ENCODE peak calls at places on chromosomes 13 and 19, in ten cellular contexts. H, X, G, M, R, L, B, V, W and S are unnamed samples.

GRCh38 chr19:9847087-9847671 is 12.1 kb downstream of the PIN1 start:
- DNase-seq in H (no peak), X (peak; percentile 95), G (peak; percentile 41), M (peak; percentile 93), R (no peak), L (peak; percentile 58), B (no peak), V (no peak), W (peak; percentile 12), S (no peak)

GRCh38 chr13:110126391-110126961 is 180.5 kb downstream of the COL4A1 start:
- DNase-seq in H (no peak), X (peak; percentile 95), G (no peak), M (peak; percentile 90), R (no peak), L (peak; percentile 50), B (no peak), V (peak; percentile 84), W (no peak), S (peak; percentile 62)

GRCh38 chr13:112885782-112886268 is 83.2 kb upstream of the MCF2L start:
- DNase-seq in H (no peak), X (peak; percentile 87), G (no peak), M (peak; percentile 76), R (no peak), L (peak; percentile 76), B (no peak), V (peak; percentile 74), W (no peak), S (peak; percentile 95)

GRCh38 chr19:19627442-19627715 is 641 bp downstream of the LPAR2 start:
- DNase-seq in H (no peak), X (no peak), G (no peak), M (no peak), R (no peak), L (no peak), B (no peak), V (no peak), W (no peak), S (no peak)

GRCh38 chr19:58157045-58157728 is 6.6 kb upstream of the ZNF329 start:
- DNase-seq in H (no peak), X (no peak), G (no peak), M (no peak), R (no peak), L (no peak), B (no peak), V (no peak), W (no peak), S (no peak)

GRCh38 chr19:41307090-41307875 is 2.7 kb upstream of the CCDC97 start:
- DNase-seq in H (no peak), X (no peak), G (no peak), M (no peak), R (no peak), L (no peak), B (no peak), V (no peak), W (no peak), S (no peak)

GRCh38 chr13:63124863-63125262 is 1709.2 kb upstream of the PCDH20 start:
- DNase-seq in H (no peak), X (peak; percentile 74), G (no peak), M (no peak), R (no peak), L (no peak), B (no peak), V (no peak), W (no peak), S (no peak)

GRCh38 chr19:3783660-3784584 is 2.3 kb downstream of the MATK start:
- DNase-seq in H (no peak), X (no peak), G (no peak), M (no peak), R (no peak), L (no peak), B (no peak), V (no peak), W (no peak), S (peak; percentile 63)

GRCh38 chr13:37621811-37622361 is 23.3 kb upstream of the POSTN start:
- DNase-seq in H (no peak), X (peak; percentile 98), G (no peak), M (no peak), R (no peak), L (peak; percentile 33), B (no peak), V (no peak), W (no peak), S (no peak)

GRCh38 chr13:70994204-70994603 is 872.8 kb downstream of the DACH1 start:
- DNase-seq in H (no peak), X (no peak), G (no peak), M (no peak), R (no peak), L (no peak), B (no peak), V (no peak), W (no peak), S (no peak)

GRCh38 chr19:2129022-2129421 is 22.3 kb downstream of the AP3D1 start:
- DNase-seq in H (no peak), X (no peak), G (no peak), M (no peak), R (no peak), L (no peak), B (no peak), V (no peak), W (no peak), S (peak; percentile 71)

GRCh38 chr13:41931337-41931736 is 29.6 kb downstream of the VWA8 start:
- DNase-seq in H (no peak), X (peak; percentile 63), G (no peak), M (no peak), R (no peak), L (no peak), B (no peak), V (no peak), W (no peak), S (no peak)

GRCh38 chr19:29712744-29713516 is 2.1 kb downstream of the C19orf12 start:
- DNase-seq in H (no peak), X (no peak), G (no peak), M (no peak), R (no peak), L (no peak), B (no peak), V (no peak), W (no peak), S (peak; percentile 26)

GRCh38 chr19:29714953-29715694 is at the start of gene C19orf12:
- DNase-seq in H (peak; percentile 43), X (peak; percentile 41), G (no peak), M (no peak), R (peak; percentile 49), L (no peak), B (peak; percentile 35), V (peak; percentile 40), W (no peak), S (peak; percentile 91)

GRCh38 chr19:29717051-29717450 is 2.0 kb upstream of the C19orf12 start:
- DNase-seq in H (no peak), X (no peak), G (no peak), M (no peak), R (no peak), L (no peak), B (no peak), V (no peak), W (no peak), S (peak; percentile 43)

GRCh38 chr19:29715695-29716581 is 877 bp upstream of the C19orf12 start:
- DNase-seq in H (no peak), X (peak; percentile 18), G (no peak), M (no peak), R (no peak), L (no peak), B (no peak), V (no peak), W (no peak), S (peak; percentile 41)

GRCh38 chr19:29714371-29714952 is 599 bp downstream of the C19orf12 start:
- DNase-seq in H (peak; percentile 44), X (no peak), G (no peak), M (no peak), R (no peak), L (no peak), B (peak; percentile 44), V (no peak), W (no peak), S (no peak)
- H3K27ac ChIP-seq in H (peak overlapping the region; percentile 95), X (peak overlapping the region; percentile 82), G (peak overlapping the region; percentile 90), M (peak overlapping the region; percentile 86), R (peak overlapping the region; percentile 93), L (peak overlapping the region; percentile 89), B (peak overlapping the region; percentile 90), V (no peak overlapping the region), W (peak overlapping the region; percentile 84), S (peak overlapping the region; percentile 94)

DNA sequence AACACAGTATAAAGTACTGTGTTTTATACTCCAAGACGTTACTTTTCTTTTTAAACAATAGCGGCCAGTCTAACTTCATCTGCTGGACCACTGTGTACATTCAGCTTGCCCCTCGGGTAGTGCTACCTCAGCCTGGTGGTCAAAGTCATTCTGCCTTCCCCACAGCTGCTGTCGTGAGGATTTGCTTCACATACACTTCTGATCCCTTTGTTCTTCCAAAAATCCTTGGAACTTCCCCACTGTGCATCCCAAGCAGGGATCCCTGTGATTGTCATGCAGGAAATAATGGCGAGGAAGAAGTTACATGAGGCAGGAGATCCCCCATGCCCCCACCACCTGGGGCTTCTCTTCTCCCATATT is 234.9 kb upstream of the STARD13 start:
- DNase-seq in H (no peak), X (no peak), G (no peak), M (no peak), R (no peak), L (no peak), B (no peak), V (no peak), W (no peak), S (no peak)
- H3K27ac ChIP-seq in H (no peak overlapping the region), X (peak overlapping the region; percentile 55), G (peak overlapping the region; percentile 15), M (peak overlapping the region; percentile 73), R (no peak overlapping the region), L (peak overlapping the region; percentile 59), B (no peak overlapping the region), V (no peak overlapping the region), W (no peak overlapping the region), S (no peak overlapping the region)

DNA sequence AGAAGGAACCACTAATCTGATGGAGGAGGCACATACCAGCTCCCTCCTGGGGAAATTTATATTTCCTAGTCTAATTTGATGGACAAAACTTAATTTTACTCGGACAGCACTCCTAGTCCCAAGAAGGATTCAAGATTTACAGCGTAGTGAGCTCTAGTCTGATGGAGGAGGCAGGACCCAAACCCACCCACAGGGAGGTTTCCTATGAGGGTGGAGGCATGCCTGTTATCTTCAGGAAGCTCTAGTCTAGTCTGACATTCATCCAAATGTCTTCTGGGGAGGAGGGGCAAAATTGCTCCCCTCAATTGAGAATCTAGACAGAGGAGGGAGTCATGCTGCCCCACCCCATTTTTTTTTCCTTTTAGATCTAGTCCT is 10.4 kb upstream of the BCL3 start:
- DNase-seq in H (no peak), X (no peak), G (no peak), M (no peak), R (no peak), L (no peak), B (no peak), V (no peak), W (no peak), S (no peak)
- H3K27ac ChIP-seq in H (no peak overlapping the region), X (no peak overlapping the region), G (no peak overlapping the region), M (peak overlapping the region; percentile 69), R (no peak overlapping the region), L (no peak overlapping the region), B (no peak overlapping the region), V (no peak overlapping the region), W (peak overlapping the region; percentile 83), S (no peak overlapping the region)

DNA sequence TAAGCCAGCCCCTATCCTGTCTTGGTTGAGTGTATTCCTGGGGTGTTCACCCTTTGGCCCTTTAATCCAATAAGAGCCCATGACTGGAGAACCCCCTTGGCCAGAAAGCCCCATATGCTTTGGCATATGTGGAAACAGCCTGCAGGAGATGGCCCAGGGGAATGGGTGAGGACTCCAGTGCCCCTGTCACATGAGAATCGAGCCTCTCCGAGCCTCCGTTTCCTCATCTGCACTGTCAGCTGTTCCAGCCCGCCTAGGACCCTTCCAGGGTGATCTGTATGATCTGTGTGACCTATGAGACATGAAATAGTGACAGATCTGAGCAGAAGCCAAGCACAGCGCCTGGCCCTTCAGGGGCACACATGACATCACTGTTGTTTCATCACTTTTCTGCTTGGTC is 300.7 kb downstream of the ZNF536 start:
- DNase-seq in H (no peak), X (no peak), G (no peak), M (no peak), R (no peak), L (no peak), B (no peak), V (no peak), W (no peak), S (no peak)
- H3K27ac ChIP-seq in H (no peak overlapping the region), X (no peak overlapping the region), G (no peak overlapping the region), M (no peak overlapping the region), R (no peak overlapping the region), L (no peak overlapping the region), B (no peak overlapping the region), V (no peak overlapping the region), W (no peak overlapping the region), S (no peak overlapping the region)